ENCODE peak calls at places on chromosomes 7 and 10, in seven cellular contexts. H, F, E, W, A, T and O are unnamed samples.

GRCh38 chr7:80316811-80317210 is 182.2 kb downstream of the GNAI1 start:
- DNase-seq in H (no peak), F (no peak), E (no peak), W (no peak), A (no peak), T (no peak), O (no peak)

GRCh38 chr10:3978174-3978573 is 193.2 kb upstream of the KLF6 start:
- DNase-seq in H (no peak), F (no peak), E (peak), W (no peak), A (no peak), T (no peak), O (no peak)

GRCh38 chr7:82362129-82362528 is 81.4 kb downstream of the CACNA2D1 start:
- DNase-seq in H (no peak), F (no peak), E (peak), W (no peak), A (no peak), T (no peak), O (no peak)

GRCh38 chr10:109178576-109178975 is 744.7 kb downstream of the XPNPEP1 start:
- DNase-seq in H (no peak), F (no peak), E (no peak), W (no peak), A (no peak), T (no peak), O (no peak)

GRCh38 chr7:5594616-5595544 is 171.2 kb upstream of the TNRC18 start:
- DNase-seq in H (no peak), F (peak), E (peak), W (no peak), A (no peak), T (no peak), O (no peak)

GRCh38 chr7:27139335-27140107 is 4.0 kb downstream of the HOXA5 start:
- DNase-seq in H (no peak), F (no peak), E (no peak), W (no peak), A (no peak), T (peak), O (no peak)

GRCh38 chr7:81846398-81846797 is 76.6 kb upstream of the HGF start:
- DNase-seq in H (no peak), F (no peak), E (peak), W (peak), A (no peak), T (no peak), O (no peak)

GRCh38 chr10:46229144-46229563 is 57.6 kb upstream of the ANTXRL start:
- DNase-seq in H (no peak), F (peak), E (no peak), W (no peak), A (peak), T (peak), O (no peak)

GRCh38 chr10:125161570-125162139 is 1.3 kb upstream of the CTBP2 start:
- DNase-seq in H (no peak), F (no peak), E (peak), W (no peak), A (peak), T (no peak), O (peak)

GRCh38 chr10:125160856-125161569 is 650 bp upstream of the CTBP2 start:
- DNase-seq in H (no peak), F (no peak), E (peak), W (peak), A (peak), T (peak), O (peak)

GRCh38 chr10:125164421-125164820 is 4.1 kb upstream of the CTBP2 start:
- DNase-seq in H (no peak), F (no peak), E (no peak), W (no peak), A (no peak), T (no peak), O (no peak)

GRCh38 chr10:125163803-125164202 is 3.4 kb upstream of the CTBP2 start:
- DNase-seq in H (no peak), F (no peak), E (no peak), W (no peak), A (no peak), T (no peak), O (no peak)

GRCh38 chr10:125162181-125162906 is 2.0 kb upstream of the CTBP2 start:
- DNase-seq in H (no peak), F (no peak), E (no peak), W (no peak), A (peak), T (peak), O (peak)
- H3K27ac ChIP-seq in H (no peak), F (no peak), E (peak), W (no peak), A (peak), T (no peak), O (peak)

GRCh38 chr7:130288829-130289228 is 4.1 kb upstream of the CPA4 start:
- DNase-seq in H (no peak), F (no peak), E (no peak), W (no peak), A (no peak), T (no peak), O (no peak)

GRCh38 chr7:130286881-130287280 is 6.1 kb upstream of the CPA4 start:
- DNase-seq in H (no peak), F (no peak), E (no peak), W (no peak), A (no peak), T (no peak), O (no peak)

GRCh38 chr7:130290745-130291144 is 2.2 kb upstream of the CPA4 start:
- DNase-seq in H (no peak), F (no peak), E (peak), W (no peak), A (no peak), T (no peak), O (no peak)

GRCh38 chr7:130289478-130289877 is 3.5 kb upstream of the CPA4 start:
- DNase-seq in H (no peak), F (no peak), E (no peak), W (no peak), A (no peak), T (no peak), O (no peak)

GRCh38 chr7:130288168-130288567 is 4.8 kb upstream of the CPA4 start:
- DNase-seq in H (no peak), F (no peak), E (no peak), W (no peak), A (no peak), T (no peak), O (no peak)
- H3K27ac ChIP-seq in H (no peak), F (no peak), E (no peak), W (no peak), A (no peak), T (no peak), O (no peak)

GRCh38 chr7:30427296-30428080 is 51.1 kb downstream of the NOD1 start:
- DNase-seq in H (no peak), F (no peak), E (no peak), W (no peak), A (no peak), T (no peak), O (no peak)

GRCh38 chr7:30423793-30424505 is 54.6 kb downstream of the NOD1 start:
- DNase-seq in H (no peak), F (no peak), E (no peak), W (no peak), A (no peak), T (no peak), O (no peak)

GRCh38 chr7:30424536-30424935 is 54.0 kb downstream of the NOD1 start:
- DNase-seq in H (no peak), F (no peak), E (no peak), W (no peak), A (no peak), T (no peak), O (no peak)

GRCh38 chr7:30421647-30422196 is 56.9 kb downstream of the NOD1 start:
- DNase-seq in H (no peak), F (no peak), E (no peak), W (no peak), A (no peak), T (no peak), O (no peak)

GRCh38 chr7:30422922-30423321 is 55.7 kb downstream of the NOD1 start:
- DNase-seq in H (no peak), F (no peak), E (peak), W (no peak), A (no peak), T (no peak), O (no peak)
- H3K27ac ChIP-seq in H (no peak), F (no peak), E (no peak), W (no peak), A (no peak), T (no peak), O (no peak)

GRCh38 chr7:157678503-157678902 is 341.7 kb downstream of the DNAJB6 start:
- DNase-seq in H (no peak), F (no peak), E (no peak), W (no peak), A (no peak), T (peak), O (no peak)

GRCh38 chr7:157676001-157676400 is 339.2 kb downstream of the DNAJB6 start:
- DNase-seq in H (no peak), F (no peak), E (no peak), W (no peak), A (peak), T (peak), O (no peak)

GRCh38 chr7:157674715-157675426 is 338.1 kb downstream of the DNAJB6 start:
- DNase-seq in H (no peak), F (no peak), E (no peak), W (no peak), A (peak), T (no peak), O (no peak)

GRCh38 chr7:157675427-157675930 is 338.7 kb downstream of the DNAJB6 start:
- DNase-seq in H (no peak), F (no peak), E (no peak), W (no peak), A (peak), T (peak), O (no peak)

GRCh38 chr7:157676456-157677255 is 339.9 kb downstream of the DNAJB6 start:
- DNase-seq in H (no peak), F (no peak), E (no peak), W (no peak), A (no peak), T (peak), O (no peak)
- H3K27ac ChIP-seq in H (no peak), F (no peak), E (no peak), W (no peak), A (no peak), T (no peak), O (no peak)

DNA sequence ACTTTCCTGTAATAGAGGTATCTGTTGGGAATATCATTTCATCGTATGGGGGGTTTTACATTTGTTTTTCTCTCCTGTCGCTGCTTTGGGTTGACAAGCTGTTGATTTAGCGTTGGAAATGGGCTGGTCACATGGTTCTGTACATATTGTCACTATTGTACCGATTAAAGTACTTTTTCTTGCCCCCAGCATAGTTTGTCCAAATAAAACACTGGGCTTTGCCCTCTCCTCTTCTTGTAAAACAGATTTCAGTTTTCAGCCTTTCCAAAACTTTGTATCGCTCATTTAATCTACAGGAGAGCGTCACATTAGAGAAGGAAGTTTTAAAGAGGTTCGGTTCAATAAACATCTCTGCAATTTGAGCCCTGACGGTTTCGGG is 4.0 kb downstream of the BMI1 start:
- DNase-seq in H (no peak), F (no peak), E (no peak), W (no peak), A (no peak), T (no peak), O (no peak)
- H3K27ac ChIP-seq in H (peak), F (peak), E (no peak), W (peak), A (peak), T (peak), O (no peak)

DNA sequence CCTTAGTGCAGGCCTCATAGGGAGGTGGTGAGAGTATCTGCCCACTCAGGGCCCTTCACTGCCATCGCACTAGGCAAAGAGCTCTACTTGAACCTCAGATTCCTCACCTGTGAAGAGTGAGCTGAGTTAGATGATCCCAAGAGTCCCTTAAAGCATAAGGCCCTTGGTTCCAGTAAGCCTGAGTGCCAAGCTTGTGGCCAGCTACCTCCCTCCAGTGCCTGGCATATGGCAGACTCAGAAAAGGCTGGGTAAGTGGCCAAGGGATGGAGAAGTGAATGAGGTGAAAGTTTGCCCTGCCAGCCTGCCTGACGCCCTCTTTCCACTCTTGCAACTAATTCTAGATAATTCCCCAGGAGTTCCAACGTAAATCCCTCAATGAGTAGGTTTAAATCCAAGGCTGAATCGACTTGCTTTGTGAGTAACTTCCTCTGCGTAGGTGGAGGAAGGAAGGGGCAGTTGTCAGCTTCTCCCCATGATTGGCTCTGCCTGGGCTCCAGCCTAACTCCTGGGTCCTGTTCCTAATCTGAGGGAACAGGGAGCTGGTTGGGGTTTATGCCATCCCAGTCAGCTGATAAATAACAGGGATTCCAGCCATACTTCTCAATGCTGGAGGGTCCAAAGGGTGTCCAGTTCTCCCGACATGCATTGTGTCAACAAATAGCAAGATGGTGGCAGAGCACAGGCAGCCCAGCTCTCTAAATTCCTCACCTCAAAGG is 14.2 kb downstream of the DUSP5 start:
- DNase-seq in H (no peak), F (no peak), E (no peak), W (no peak), A (no peak), T (no peak), O (no peak)
- H3K27ac ChIP-seq in H (no peak), F (no peak), E (peak), W (peak), A (no peak), T (no peak), O (no peak)

DNA sequence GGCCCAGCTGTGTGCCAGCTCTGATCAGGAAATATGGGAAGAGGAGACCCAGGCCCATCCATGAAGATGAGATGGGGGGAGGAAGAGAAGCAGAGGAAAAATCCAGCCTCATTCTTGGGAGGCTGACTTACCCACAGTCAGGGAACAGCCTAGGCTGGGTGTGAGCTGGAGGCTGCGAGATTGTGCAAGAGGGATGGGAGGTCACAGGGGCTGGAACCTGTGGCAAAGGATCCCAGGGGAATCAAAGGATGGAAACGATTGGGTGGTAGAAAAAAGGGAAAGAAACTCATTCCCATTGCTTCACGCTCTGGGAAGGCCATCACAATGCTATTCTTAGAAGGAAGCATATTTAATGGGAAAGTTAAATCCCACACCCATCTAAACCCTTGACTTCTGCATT is 26.7 kb upstream of the CRHR2 start:
- DNase-seq in H (no peak), F (no peak), E (peak), W (no peak), A (no peak), T (no peak), O (no peak)
- H3K27ac ChIP-seq in H (no peak), F (no peak), E (no peak), W (no peak), A (no peak), T (no peak), O (no peak)